ENCODE peak calls at places on chromosomes 5 and 9, in eight cellular contexts. N is fibroblast of pulmonary artery; W is AG09309; R is stimulated activated CD4-positive, alpha-beta T cell treated with anti-CD3 and anti-CD28 coated beads, Interleukin-2, amount 100 ng/mL, for 48 hours; S is GM18507; L is lung; Y is neural progenitor cell; A is activated CD4-positive, alpha-beta T cell treated with anti-CD3 and anti-CD28 coated beads, Interleukin-2, amount 10 ng/mL, durations not matched to agents 7 days and 5 days. F is an unnamed sample.

GRCh38 chr9:120889606-120890396 is 12.8 kb upstream of the PHF19 start:
- DNase-seq in N (no peak), W (no peak), R (no peak), S (no peak), L (no peak), Y (no peak), A (no peak), F (no peak)

GRCh38 chr5:72439192-72439591 is 68.0 kb downstream of the ZNF366 start:
- DNase-seq in N (no peak), W (no peak), R (no peak), S (no peak), L (no peak), Y (no peak), A (no peak), F (no peak)

GRCh38 chr9:121885345-121885901 is 207.7 kb downstream of the TTLL11 start:
- DNase-seq in N (no peak), W (peak), R (no peak), S (no peak), L (no peak), Y (no peak), A (no peak), F (no peak)

GRCh38 chr5:122844136-122844915 is 1.1 kb upstream of the SNX24 start:
- DNase-seq in N (no peak), W (no peak), R (no peak), S (no peak), L (peak), Y (peak), A (no peak), F (peak)

GRCh38 chr5:151150484-151151262 is 6.9 kb downstream of the ANXA6 start:
- DNase-seq in N (peak), W (no peak), R (peak), S (no peak), L (no peak), Y (peak), A (peak), F (peak)

GRCh38 chr9:33620738-33621439 is 96.8 kb downstream of the ANKRD18B start:
- DNase-seq in N (peak), W (peak), R (no peak), S (no peak), L (no peak), Y (no peak), A (no peak), F (no peak)

GRCh38 chr9:133998915-133999580 is 6.9 kb upstream of the VAV2 start:
- DNase-seq in N (peak), W (no peak), R (no peak), S (no peak), L (no peak), Y (no peak), A (no peak), F (no peak)

GRCh38 chr5:41465493-41466171 is 44.8 kb downstream of the PLCXD3 start:
- DNase-seq in N (peak), W (no peak), R (no peak), S (no peak), L (no peak), Y (no peak), A (no peak), F (no peak)

GRCh38 chr5:39219433-39219832 is at the start of gene FYB1:
- DNase-seq in N (peak), W (peak), R (no peak), S (no peak), L (peak), Y (no peak), A (no peak), F (no peak)

GRCh38 chr5:1910861-1911772 is 28.4 kb upstream of the IRX4 start:
- DNase-seq in N (no peak), W (no peak), R (no peak), S (no peak), L (no peak), Y (no peak), A (no peak), F (no peak)

GRCh38 chr9:109817846-109818472 is 38.0 kb downstream of the PALM2AKAP2 start:
- DNase-seq in N (peak), W (peak), R (peak), S (peak), L (peak), Y (peak), A (peak), F (peak)

GRCh38 chr5:181088289-181088688 is 42.7 kb downstream of the OR2V1 start:
- DNase-seq in N (no peak), W (no peak), R (no peak), S (no peak), L (no peak), Y (peak), A (no peak), F (no peak)

GRCh38 chr9:22307013-22307711 is 139.5 kb upstream of the DMRTA1 start:
- DNase-seq in N (peak), W (peak), R (no peak), S (no peak), L (no peak), Y (peak), A (peak), F (no peak)

GRCh38 chr5:166062092-166062491 is 2229.4 kb upstream of the WWC1 start:
- DNase-seq in N (no peak), W (no peak), R (no peak), S (no peak), L (no peak), Y (no peak), A (no peak), F (no peak)

GRCh38 chr9:87372401-87372851 is 125.2 kb upstream of the DAPK1 start:
- DNase-seq in N (no peak), W (no peak), R (no peak), S (no peak), L (no peak), Y (no peak), A (no peak), F (no peak)

GRCh38 chr5:102617187-102617856 is 118.5 kb upstream of the SLCO6A1 start:
- DNase-seq in N (no peak), W (peak), R (no peak), S (no peak), L (no peak), Y (no peak), A (no peak), F (no peak)